ENCODE peak calls at places on chromosomes 3 and 15, in nine cellular contexts. R, B, P, L, G, Z, C, N and H are unnamed samples.

GRCh38 chr3:49161808-49162530 is 4.2 kb downstream of the CCDC71 start:
- DNase-seq in R (no peak), B (no peak), P (no peak), L (no peak), G (no peak), Z (no peak), C (no peak), N (no peak), H (no peak)

GRCh38 chr15:100057281-100057680 is 284.5 kb downstream of the ADAMTS17 start:
- DNase-seq in R (no peak), B (no peak), P (no peak), L (no peak), G (no peak), Z (no peak), C (no peak), N (no peak), H (no peak)

GRCh38 chr3:117059054-117059989 is 349.7 kb downstream of the TUSC7 start:
- DNase-seq in R (no peak), B (peak; percentile 47), P (no peak), L (no peak), G (no peak), Z (peak; percentile 11), C (no peak), N (no peak), H (no peak)

GRCh38 chr3:16515885-16516420 is 2.5 kb upstream of the RFTN1 start:
- DNase-seq in R (no peak), B (no peak), P (no peak), L (no peak), G (peak; percentile 30), Z (no peak), C (no peak), N (no peak), H (no peak)

GRCh38 chr3:79968418-79968817 is 200.6 kb upstream of the ROBO1 start:
- DNase-seq in R (no peak), B (no peak), P (no peak), L (no peak), G (no peak), Z (no peak), C (no peak), N (no peak), H (no peak)

GRCh38 chr3:100400424-100400781 is 486 bp downstream of the TOMM70 start:
- DNase-seq in R (no peak), B (peak; percentile 3), P (no peak), L (no peak), G (peak; percentile 36), Z (peak; percentile 22), C (no peak), N (no peak), H (no peak)

GRCh38 chr15:85749261-85750151 is 45.2 kb downstream of the KLHL25 start:
- DNase-seq in R (peak; percentile 78), B (no peak), P (no peak), L (no peak), G (no peak), Z (peak; percentile 24), C (no peak), N (no peak), H (peak; percentile 64)

GRCh38 chr15:82646250-82647044 is 716 bp downstream of the CPEB1 start:
- DNase-seq in R (peak; percentile 16), B (no peak), P (no peak), L (peak; percentile 69), G (no peak), Z (peak; percentile 65), C (no peak), N (no peak), H (no peak)

GRCh38 chr3:140597792-140598191 is 80.1 kb upstream of the TRIM42 start:
- DNase-seq in R (no peak), B (no peak), P (no peak), L (no peak), G (no peak), Z (peak; percentile 16), C (no peak), N (no peak), H (no peak)

GRCh38 chr15:51121118-51121517 is 26.4 kb upstream of the TNFAIP8L3 start:
- DNase-seq in R (peak; percentile 47), B (peak; percentile 85), P (no peak), L (no peak), G (no peak), Z (peak; percentile 90), C (no peak), N (peak; percentile 86), H (no peak)

GRCh38 chr15:93179072-93179471 is 90.1 kb upstream of the RGMA start:
- DNase-seq in R (peak; percentile 37), B (peak; percentile 9), P (peak; percentile 56), L (peak; percentile 16), G (no peak), Z (peak; percentile 32), C (peak; percentile 63), N (no peak), H (peak; percentile 29)

GRCh38 chr3:30123224-30123623 is 483.2 kb upstream of the TGFBR2 start:
- DNase-seq in R (no peak), B (no peak), P (no peak), L (no peak), G (no peak), Z (no peak), C (no peak), N (no peak), H (no peak)

GRCh38 chr15:78003539-78004008 is 73.9 kb downstream of the TBC1D2B start:
- DNase-seq in R (no peak), B (no peak), P (no peak), L (peak; percentile 90), G (no peak), Z (no peak), C (no peak), N (no peak), H (no peak)

GRCh38 chr3:16464499-16465150 is 48.9 kb downstream of the RFTN1 start:
- DNase-seq in R (no peak), B (no peak), P (no peak), L (no peak), G (no peak), Z (no peak), C (no peak), N (no peak), H (no peak)

GRCh38 chr3:110686691-110687090 is 384.9 kb upstream of the NECTIN3 start:
- DNase-seq in R (no peak), B (no peak), P (no peak), L (no peak), G (no peak), Z (no peak), C (no peak), N (no peak), H (no peak)

GRCh38 chr3:110680365-110680909 is 391.2 kb upstream of the NECTIN3 start:
- DNase-seq in R (no peak), B (no peak), P (no peak), L (no peak), G (no peak), Z (no peak), C (no peak), N (no peak), H (no peak)

GRCh38 chr3:110684436-110684835 is 387.2 kb upstream of the NECTIN3 start:
- DNase-seq in R (no peak), B (no peak), P (no peak), L (no peak), G (no peak), Z (no peak), C (no peak), N (no peak), H (no peak)

GRCh38 chr3:110687138-110687537 is 384.5 kb upstream of the NECTIN3 start:
- DNase-seq in R (no peak), B (no peak), P (no peak), L (no peak), G (no peak), Z (no peak), C (no peak), N (no peak), H (no peak)

GRCh38 chr3:110685630-110686029 is 386.0 kb upstream of the NECTIN3 start:
- DNase-seq in R (no peak), B (no peak), P (no peak), L (no peak), G (no peak), Z (no peak), C (no peak), N (no peak), H (no peak)
- H3K4me3 ChIP-seq in R (no peak overlapping the region), B (no peak overlapping the region), P (no peak overlapping the region), L (no peak overlapping the region), G (no peak overlapping the region), Z (no peak overlapping the region), C (no peak overlapping the region), N (no peak overlapping the region), H (no peak overlapping the region)

GRCh38 chr3:45079715-45080114 is 53.6 kb downstream of the CLEC3B start:
- DNase-seq in R (no peak), B (no peak), P (no peak), L (no peak), G (no peak), Z (no peak), C (no peak), N (no peak), H (no peak)
- H3K4me1 ChIP-seq in R (no peaks in the 10 kb centered on the region), B (no peaks in the 10 kb centered on the region), P (no peaks in the 10 kb centered on the region), L (peaks cover 10% of the 10 kb centered on the region), G (no peaks in the 10 kb centered on the region), Z (no peaks in the 10 kb centered on the region), C (peaks cover 14% of the 10 kb centered on the region), N (no peaks in the 10 kb centered on the region), H (peaks cover 6% of the 10 kb centered on the region)

GRCh38 chr15:34772312-34772711 is 17.5 kb upstream of the GJD2 start:
- DNase-seq in R (no peak), B (no peak), P (no peak), L (no peak), G (no peak), Z (no peak), C (no peak), N (no peak), H (no peak)

GRCh38 chr15:34776706-34777105 is 18.6 kb downstream of the ACTC1 start:
- DNase-seq in R (no peak), B (no peak), P (no peak), L (no peak), G (no peak), Z (no peak), C (no peak), N (no peak), H (no peak)

GRCh38 chr15:34769711-34770110 is 14.9 kb upstream of the GJD2 start:
- DNase-seq in R (no peak), B (no peak), P (no peak), L (no peak), G (no peak), Z (no peak), C (no peak), N (no peak), H (no peak)

GRCh38 chr15:34773013-34773412 is 18.2 kb upstream of the GJD2 start:
- DNase-seq in R (no peak), B (no peak), P (no peak), L (no peak), G (no peak), Z (no peak), C (no peak), N (no peak), H (no peak)

DNA sequence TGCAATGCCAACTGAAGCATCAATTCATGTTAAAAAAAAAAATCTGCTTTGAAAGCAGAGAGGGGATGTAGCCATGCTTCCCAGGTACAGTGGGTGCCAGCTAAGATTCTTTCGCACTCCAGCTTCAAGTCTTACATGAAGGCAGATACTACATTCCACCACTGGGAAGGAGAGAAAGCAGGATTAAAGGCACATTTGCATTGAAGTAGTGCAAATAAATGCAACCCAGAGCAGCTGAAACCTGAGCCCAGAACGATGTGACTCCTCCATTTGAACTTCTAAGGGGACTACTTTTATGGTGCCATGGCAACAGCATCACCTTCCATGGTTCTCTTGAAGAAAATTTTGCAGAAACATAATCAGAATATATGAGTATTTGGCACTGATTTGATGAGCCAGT is 19.1 kb upstream of the GJD2 start:
- DNase-seq in R (no peak), B (no peak), P (no peak), L (no peak), G (no peak), Z (no peak), C (no peak), N (no peak), H (no peak)
- H3K4me3 ChIP-seq in R (no peak overlapping the region), B (no peak overlapping the region), P (no peak overlapping the region), L (no peak overlapping the region), G (no peak overlapping the region), Z (no peak overlapping the region), C (no peak overlapping the region), N (no peak overlapping the region), H (no peak overlapping the region)

GRCh38 chr3:1147326-1147725 is 54.5 kb downstream of the CNTN6 start:
- DNase-seq in R (no peak), B (no peak), P (no peak), L (no peak), G (no peak), Z (no peak), C (no peak), N (no peak), H (no peak)
- H3K4me1 ChIP-seq in R (no peaks in the 10 kb centered on the region), B (no peaks in the 10 kb centered on the region), P (no peaks in the 10 kb centered on the region), L (no peaks in the 10 kb centered on the region), G (no peaks in the 10 kb centered on the region), Z (no peaks in the 10 kb centered on the region), C (no peaks in the 10 kb centered on the region), N (no peaks in the 10 kb centered on the region), H (no peaks in the 10 kb centered on the region)